ENCODE peak calls at places on chromosomes 5 and 9, in four cellular contexts. O is K562, J is WTC11, H is GM12878. U is an unnamed sample.

GRCh38 chr9:211557-211956 is 3.1 kb upstream of the DOCK8 start:
- DNase-seq in O (no peak), J (no peak), H (no peak), U (no peak)

GRCh38 chr9:121483049-121483448 is 16.6 kb downstream of the GGTA1 start:
- DNase-seq in O (peak; percentile 29), J (no peak), H (no peak), U (peak; percentile 67)

GRCh38 chr5:77168884-77169254 is 41.6 kb upstream of the PDE8B start:
- DNase-seq in O (peak; percentile 40), J (no peak), H (no peak), U (no peak)

GRCh38 chr9:6538666-6539071 is 106.9 kb downstream of the GLDC start:
- DNase-seq in O (no peak), J (no peak), H (no peak), U (no peak)

GRCh38 chr5:99061299-99061698 is 132.5 kb upstream of the CHD1 start:
- DNase-seq in O (no peak), J (no peak), H (no peak), U (no peak)

GRCh38 chr5:72883850-72884249 is 67.4 kb downstream of the TNPO1 start:
- DNase-seq in O (no peak), J (no peak), H (no peak), U (peak; percentile 31)

GRCh38 chr9:72734631-72735030 is 213.2 kb downstream of the TMC1 start:
- DNase-seq in O (no peak), J (no peak), H (no peak), U (no peak)

GRCh38 chr5:142883025-142883424 is 112.8 kb downstream of the ARHGAP26 start:
- DNase-seq in O (no peak), J (no peak), H (no peak), U (no peak)

GRCh38 chr9:116689633-116690032 is 2.5 kb downstream of the TRIM32 start:
- DNase-seq in O (peak; percentile 36), J (no peak), H (no peak), U (no peak)

GRCh38 chr9:77604316-77604715 is 43.8 kb downstream of the GNA14 start:
- DNase-seq in O (no peak), J (no peak), H (no peak), U (no peak)

GRCh38 chr5:88736494-88736893 is 146.5 kb downstream of the MEF2C start:
- DNase-seq in O (no peak), J (no peak), H (peak; percentile 71), U (no peak)

GRCh38 chr9:131610231-131610761 is 65.0 kb downstream of the PRRT1B start:
- DNase-seq in O (no peak), J (no peak), H (no peak), U (no peak)

GRCh38 chr5:139765040-139765408 is 30.6 kb upstream of the PSD2 start:
- DNase-seq in O (no peak), J (no peak), H (no peak), U (no peak)

GRCh38 chr5:96220610-96221390 is 212.2 kb downstream of the PCSK1 start:
- DNase-seq in O (no peak), J (no peak), H (peak; percentile 25), U (no peak)

GRCh38 chr9:115591584-115591984 is 473.6 kb upstream of the TNC start:
- DNase-seq in O (peak; percentile 9), J (peak; percentile 47), H (peak; percentile 5), U (peak; percentile 74)

GRCh38 chr9:87655731-87656130 is 70.2 kb upstream of the CTSL start:
- DNase-seq in O (no peak), J (no peak), H (no peak), U (no peak)

GRCh38 chr5:146073239-146073900 is 32.0 kb downstream of the PLAC8L1 start:
- DNase-seq in O (no peak), J (peak; percentile 49), H (no peak), U (no peak)

GRCh38 chr5:172768573-172769323 is 2.2 kb downstream of the DUSP1 start:
- DNase-seq in O (no peak), J (no peak), H (no peak), U (no peak)

GRCh38 chr5:171762016-171762415 is 23.6 kb upstream of the SMIM23 start:
- DNase-seq in O (no peak), J (no peak), H (no peak), U (no peak)

GRCh38 chr9:35714579-35715252 is 17.3 kb downstream of the TLN1 start:
- DNase-seq in O (no peak), J (no peak), H (no peak), U (no peak)

GRCh38 chr5:160395111-160395510 is 4.7 kb downstream of the FAM200C start:
- DNase-seq in O (no peak), J (no peak), H (no peak), U (no peak)

GRCh38 chr5:178851951-178852350 is 7.8 kb upstream of the ZNF354B start:
- DNase-seq in O (no peak), J (no peak), H (no peak), U (no peak)

GRCh38 chr9:104740596-104740995 is 6.9 kb upstream of the NIPSNAP3A start:
- DNase-seq in O (no peak), J (no peak), H (no peak), U (no peak)

GRCh38 chr9:33446507-33447403 is 638 bp downstream of the AQP3 start:
- DNase-seq in O (peak; percentile 76), J (no peak), H (peak; percentile 79), U (peak; percentile 37)

GRCh38 chr9:74494490-74494889 is 2.6 kb upstream of the RORB start:
- DNase-seq in O (no peak), J (no peak), H (no peak), U (no peak)
- TF ChIP-seq TCF7 in O (no peak), J (no peak), H (no peak), U (no peak)

GRCh38 chr9:111926421-111926875 is 29.8 kb downstream of the UGCG start:
- DNase-seq in O (no peak), J (no peak), H (peak; percentile 86), U (no peak)

GRCh38 chr9:111924281-111924680 is 27.7 kb downstream of the UGCG start:
- DNase-seq in O (no peak), J (no peak), H (no peak), U (no peak)

GRCh38 chr9:111925017-111925770 is 28.6 kb downstream of the UGCG start:
- DNase-seq in O (no peak), J (no peak), H (no peak), U (no peak)

GRCh38 chr9:111925784-111926183 is 29.2 kb downstream of the UGCG start:
- DNase-seq in O (no peak), J (no peak), H (no peak), U (no peak)

DNA sequence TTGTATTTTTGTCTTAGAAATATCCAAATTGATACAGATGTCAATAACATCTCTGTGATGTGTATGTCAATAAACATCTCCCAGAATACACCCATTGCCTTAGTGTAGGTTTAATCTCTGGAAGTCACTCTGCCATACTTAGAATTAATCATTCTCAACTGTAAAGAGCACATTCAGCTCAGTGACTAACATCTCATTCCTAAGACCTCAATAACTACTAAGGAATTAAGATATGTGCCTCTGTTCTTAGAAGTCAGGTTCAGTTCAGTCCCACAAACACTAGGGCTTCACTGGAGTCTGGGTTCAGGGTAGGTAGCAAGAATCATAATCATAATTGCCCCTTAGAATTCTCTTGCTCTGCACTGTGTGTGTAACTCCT is 31.7 kb downstream of the UGCG start:
- DNase-seq in O (no peak), J (no peak), H (no peak), U (no peak)
- TF ChIP-seq TCF7 in O (no peak), J (no peak), H (no peak), U (no peak)

GRCh38 chr9:114279693-114280092 is 43.2 kb upstream of the ORM1 start:
- DNase-seq in O (no peak), J (peak; percentile 3), H (no peak), U (no peak)

GRCh38 chr9:114278356-114278755 is 44.5 kb upstream of the ORM1 start:
- DNase-seq in O (no peak), J (no peak), H (no peak), U (no peak)

GRCh38 chr9:114276908-114277821 is 45.7 kb upstream of the ORM1 start:
- DNase-seq in O (no peak), J (peak; percentile 6), H (no peak), U (no peak)

GRCh38 chr9:114280636-114281315 is 42.1 kb upstream of the ORM1 start:
- DNase-seq in O (no peak), J (peak; percentile 7), H (no peak), U (no peak)

GRCh38 chr9:114278881-114279570 is 43.9 kb upstream of the ORM1 start:
- DNase-seq in O (no peak), J (peak; percentile 4), H (no peak), U (no peak)
- TF ChIP-seq TCF7 in O (no peak), J (no peak), H (no peak), U (no peak)

DNA sequence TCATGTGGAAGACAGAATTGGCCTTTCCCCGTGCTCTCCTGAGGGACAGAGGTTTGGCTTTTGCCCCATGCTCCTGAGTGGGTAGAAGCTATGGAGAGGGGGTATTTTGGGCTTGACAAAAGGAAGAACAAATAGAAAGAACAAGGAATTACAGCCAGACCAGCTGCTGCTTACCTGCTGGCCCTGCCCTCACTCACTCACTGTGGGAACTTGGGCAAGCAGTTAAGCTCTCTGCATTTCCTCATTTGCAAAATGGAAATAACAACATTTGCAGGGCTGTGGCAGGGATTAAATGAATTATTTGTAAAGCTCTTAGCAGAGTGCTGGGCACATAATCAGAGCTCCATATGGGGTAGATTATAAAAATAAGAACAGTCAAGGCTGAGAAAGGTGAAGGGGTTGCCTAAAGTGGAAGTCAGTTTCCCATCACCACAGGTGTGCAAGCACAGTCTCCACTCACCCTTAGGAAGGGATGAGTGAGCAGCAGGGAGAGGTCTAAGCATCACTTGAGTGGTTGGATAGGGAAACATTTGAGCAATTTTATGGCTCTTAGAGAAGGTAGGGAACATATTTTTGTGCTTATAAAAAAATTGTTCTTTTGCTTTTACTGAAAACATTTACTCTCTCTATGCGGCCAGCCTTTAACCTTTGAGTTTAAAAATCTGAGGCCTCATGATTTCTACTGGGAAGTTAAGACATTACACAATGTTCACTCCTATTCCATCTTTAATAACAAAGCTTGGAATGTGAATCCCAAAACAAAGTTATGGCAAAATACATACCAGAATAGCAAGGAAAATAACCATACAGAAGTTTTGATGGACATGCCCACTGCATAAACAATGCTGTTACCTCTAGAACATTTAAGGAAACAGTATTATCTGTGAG is 42.7 kb upstream of the LHFPL2 start:
- DNase-seq in O (no peak), J (no peak), H (no peak), U (no peak)
- TF ChIP-seq TCF7 in O (no peak), J (no peak), H (no peak), U (no peak)